ENCODE peak calls at places on chromosomes 5 and 9, in four cellular contexts. G is IMR-90, Y is esophagus squamous epithelium, D is Peyer's patch. N is an unnamed sample.

GRCh38 chr9:3824062-3824461 is 298.3 kb upstream of the RFX3 start:
- DNase-seq in G (no peak), Y (no peak), D (no peak), N (no peak)

GRCh38 chr5:114857951-114858401 is 311.7 kb downstream of the TRIM36 start:
- DNase-seq in G (no peak), Y (no peak), D (no peak), N (no peak)

GRCh38 chr5:156934450-156935211 is 28.4 kb downstream of the TIMD4 start:
- DNase-seq in G (no peak), Y (no peak), D (no peak), N (no peak)

GRCh38 chr9:126676102-126676684 is 62.5 kb downstream of the LMX1B start:
- DNase-seq in G (no peak), Y (no peak), D (no peak), N (no peak)

GRCh38 chr5:150473673-150474358 is 24.3 kb upstream of the RPS14 start:
- DNase-seq in G (peak), Y (no peak), D (no peak), N (no peak)

GRCh38 chr9:93657331-93658111 is 81.1 kb downstream of the PHF2 start:
- DNase-seq in G (no peak), Y (no peak), D (peak), N (peak)

GRCh38 chr9:87386490-87386889 is 111.2 kb upstream of the DAPK1 start:
- DNase-seq in G (no peak), Y (no peak), D (no peak), N (no peak)

GRCh38 chr5:948472-949274 is 56.0 kb downstream of the TRIP13 start:
- DNase-seq in G (no peak), Y (no peak), D (no peak), N (no peak)

GRCh38 chr9:14243514-14244042 is 70.4 kb downstream of the NFIB start:
- DNase-seq in G (peak), Y (no peak), D (no peak), N (no peak)

GRCh38 chr9:99919930-99920329 is 13.5 kb downstream of the STX17 start:
- DNase-seq in G (no peak), Y (no peak), D (no peak), N (no peak)

GRCh38 chr9:75087279-75087823 is 604 bp downstream of the NMRK1 start:
- DNase-seq in G (peak), Y (no peak), D (no peak), N (no peak)
- TF ChIP-seq POLR2A in G (no peak), Y (no peak), D (no peak), N (no peak)

GRCh38 chr5:174234388-174234787 is 188.9 kb downstream of the NSG2 start:
- DNase-seq in G (no peak), Y (no peak), D (no peak), N (no peak)
- H3K27ac ChIP-seq in G (no peak), Y (no peak), D (no peak), N (no peak)

DNA sequence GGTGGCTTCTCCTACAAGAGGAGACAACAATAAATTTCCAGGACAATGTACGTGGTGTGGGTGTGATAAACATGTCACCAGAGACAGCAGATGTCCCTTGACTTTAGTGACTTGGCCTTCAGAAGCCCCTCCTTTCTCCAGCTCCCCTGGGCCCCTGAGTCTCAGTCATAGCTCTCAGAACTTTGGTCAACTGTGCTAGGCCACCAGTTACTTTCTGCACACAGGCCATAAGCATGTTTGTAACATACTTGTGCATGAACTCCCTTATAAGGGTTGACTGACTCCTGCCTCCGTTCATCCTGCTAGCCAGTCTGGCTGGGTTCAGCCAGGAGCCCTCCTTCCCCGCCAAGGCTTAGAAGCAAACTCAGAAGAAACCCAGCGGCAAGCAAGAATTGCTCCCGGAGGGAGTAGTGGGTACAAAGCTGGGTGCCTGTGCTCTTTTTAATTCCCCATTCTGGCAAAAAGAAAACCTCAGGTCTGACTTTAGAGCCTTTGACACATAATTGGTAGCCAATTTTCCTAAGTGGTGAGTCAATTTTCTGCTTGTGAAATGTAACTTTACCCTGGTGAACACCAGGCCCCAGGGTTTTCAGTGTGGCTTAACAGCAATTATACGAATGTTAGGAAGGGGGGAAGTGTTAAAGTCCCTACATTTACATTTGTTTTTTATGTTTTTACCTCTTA is 49.2 kb downstream of the EBF1 start:
- DNase-seq in G (peak), Y (no peak), D (no peak), N (peak)
- TF ChIP-seq POLR2A in G (no peak), Y (no peak), D (no peak), N (no peak)

GRCh38 chr9:112864413-112864812 is 26.3 kb downstream of the SLC46A2 start:
- DNase-seq in G (no peak), Y (no peak), D (no peak), N (no peak)
- H3K27ac ChIP-seq in G (no peak), Y (no peak), D (no peak), N (no peak)

DNA sequence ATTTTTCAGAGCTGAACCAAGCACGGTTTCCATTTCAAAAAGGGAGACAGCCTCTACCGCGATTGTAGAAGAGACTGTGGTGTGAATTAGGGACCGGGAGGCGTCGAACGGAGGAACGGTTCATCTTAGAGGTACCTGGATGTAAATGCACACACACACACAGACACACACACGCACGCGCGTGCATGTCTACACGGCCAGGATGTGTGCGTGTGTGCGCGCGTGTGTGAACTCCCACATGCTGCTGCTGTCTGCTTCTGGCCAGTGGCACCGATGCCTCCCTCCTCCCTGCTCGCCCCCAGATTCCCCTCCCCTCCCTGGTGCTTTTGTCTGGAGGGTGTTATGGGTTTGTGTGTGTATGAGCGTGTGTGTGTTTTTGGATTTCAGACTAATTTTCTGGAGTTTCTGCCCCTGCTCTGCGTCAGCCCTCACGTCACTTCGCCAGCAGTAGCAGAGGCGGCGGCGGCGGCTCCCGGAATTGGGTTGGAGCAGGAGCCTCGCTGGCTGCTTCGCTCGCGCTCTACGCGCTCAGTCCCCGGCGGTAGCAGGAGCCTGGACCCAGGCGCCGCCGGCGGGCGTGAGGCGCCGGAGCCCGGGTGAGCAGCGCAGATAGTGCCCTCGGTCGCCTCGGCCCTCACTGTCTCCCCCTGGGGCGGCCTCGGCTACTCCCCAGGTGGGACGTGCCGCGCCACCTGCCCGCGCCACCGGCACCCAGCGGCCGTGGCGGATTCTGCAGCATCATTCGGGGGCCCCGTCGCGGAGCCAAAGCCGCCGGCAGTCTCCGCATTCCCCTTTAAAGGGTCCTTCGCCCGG is at the start of gene NTRK2:
- DNase-seq in G (peak), Y (no peak), D (no peak), N (peak)
- TF ChIP-seq POLR2A in G (no peak), Y (no peak), D (no peak), N (no peak)

N was measured in ovary.